ENCODE peak calls at places on chromosome 12, in nine cellular contexts. P, Y, F, I, K, Q, W, V and M are unnamed samples.

GRCh38 chr12:132328282-132329029 is 933 bp downstream of the GALNT9 start:
- DNase-seq in I (no peak), Y (no peak), P (peak; percentile 12), K (no peak), Q (no peak), V (no peak), F (no peak), W (no peak), M (no peak)

GRCh38 chr12:110304061-110304551 is 23.1 kb downstream of the ATP2A2 start:
- DNase-seq in I (no peak), K (no peak), Q (no peak), W (no peak), F (no peak), Y (no peak), V (no peak), P (no peak), M (no peak)

GRCh38 chr12:124650912-124651311 is 83.5 kb upstream of the NCOR2 start:
- DNase-seq in I (no peak), V (no peak), Y (no peak), F (no peak), Q (no peak), K (no peak), W (no peak), P (peak; percentile 69), M (no peak)

GRCh38 chr12:5085896-5086295 is 42.2 kb downstream of the KCNA5 start:
- DNase-seq in P (no peak), V (no peak), Q (no peak), Y (no peak), W (no peak), I (no peak), K (peak; percentile 83), F (no peak), M (no peak)

GRCh38 chr12:102249073-102249854 is 51.6 kb upstream of the PMCH start:
- DNase-seq in F (no peak), P (no peak), W (no peak), Y (no peak), K (no peak), Q (no peak), I (no peak), V (no peak), M (no peak)

GRCh38 chr12:128818065-128819022 is 5.4 kb downstream of the SLC15A4 start:
- DNase-seq in Q (no peak), K (no peak), W (no peak), F (no peak), Y (no peak), P (no peak), I (no peak), V (peak; percentile 64), M (no peak)

GRCh38 chr12:40622246-40622838 is 69.9 kb upstream of the CNTN1 start:
- DNase-seq in K (no peak), I (peak; percentile 61), W (peak; percentile 41), P (no peak), Y (no peak), V (peak; percentile 65), Q (peak; percentile 73), F (no peak), M (peak; percentile 80)

GRCh38 chr12:93570552-93571359 is 1.7 kb upstream of the SOCS2 start:
- DNase-seq in K (peak; percentile 93), W (peak; percentile 95), P (peak; percentile 96), Q (peak; percentile 98), V (peak; percentile 97), F (peak; percentile 90), Y (peak; percentile 70), I (peak; percentile 95), M (peak; percentile 97)

GRCh38 chr12:68529466-68529865 is 81.2 kb upstream of the RAP1B start:
- DNase-seq in P (no peak), Q (no peak), K (no peak), W (no peak), I (no peak), Y (no peak), F (no peak), V (no peak), M (no peak)

GRCh38 chr12:65891987-65892481 is 67.8 kb downstream of the HMGA2 start:
- DNase-seq in W (peak; percentile 76), F (peak; percentile 79), Q (no peak), I (peak; percentile 74), K (peak; percentile 84), P (peak; percentile 82), Y (no peak), V (peak; percentile 72), M (peak; percentile 51)

GRCh38 chr12:40226652-40227051 is 1.9 kb downstream of the LRRK2 start:
- DNase-seq in Q (no peak), I (peak; percentile 84), W (peak; percentile 64), P (peak; percentile 44), Y (no peak), K (no peak), F (no peak), V (no peak), M (no peak)

GRCh38 chr12:54195736-54196347 is 7.1 kb upstream of the SMUG1 start:
- DNase-seq in P (no peak), Y (no peak), F (no peak), W (peak; percentile 44), I (peak; percentile 20), Q (no peak), K (no peak), V (no peak), M (no peak)

GRCh38 chr12:110658882-110659281 is 30.0 kb downstream of the HVCN1 start:
- DNase-seq in F (no peak), Q (no peak), Y (no peak), I (no peak), P (no peak), K (no peak), V (no peak), W (no peak), M (no peak)

GRCh38 chr12:106094304-106094703 is 44.5 kb downstream of the NUAK1 start:
- DNase-seq in W (no peak), Q (no peak), F (no peak), K (no peak), Y (no peak), V (no peak), I (no peak), P (no peak), M (no peak)

GRCh38 chr12:53750812-53751335 is 905 bp downstream of the CISTR start:
- DNase-seq in Q (peak; percentile 29), W (no peak), I (peak; percentile 35), V (peak; percentile 34), K (no peak), F (no peak), P (peak; percentile 59), Y (no peak), M (peak; percentile 45)

GRCh38 chr12:96075560-96075959 is 40.2 kb upstream of the LTA4H start:
- DNase-seq in Q (no peak), W (no peak), F (no peak), V (no peak), K (no peak), I (no peak), P (no peak), Y (no peak), M (no peak)

GRCh38 chr12:56529656-56530055 is 8.0 kb downstream of the RBMS2 start:
- DNase-seq in P (no peak), W (no peak), Y (no peak), F (no peak), Q (no peak), K (no peak), I (no peak), V (no peak), M (no peak)

DNA sequence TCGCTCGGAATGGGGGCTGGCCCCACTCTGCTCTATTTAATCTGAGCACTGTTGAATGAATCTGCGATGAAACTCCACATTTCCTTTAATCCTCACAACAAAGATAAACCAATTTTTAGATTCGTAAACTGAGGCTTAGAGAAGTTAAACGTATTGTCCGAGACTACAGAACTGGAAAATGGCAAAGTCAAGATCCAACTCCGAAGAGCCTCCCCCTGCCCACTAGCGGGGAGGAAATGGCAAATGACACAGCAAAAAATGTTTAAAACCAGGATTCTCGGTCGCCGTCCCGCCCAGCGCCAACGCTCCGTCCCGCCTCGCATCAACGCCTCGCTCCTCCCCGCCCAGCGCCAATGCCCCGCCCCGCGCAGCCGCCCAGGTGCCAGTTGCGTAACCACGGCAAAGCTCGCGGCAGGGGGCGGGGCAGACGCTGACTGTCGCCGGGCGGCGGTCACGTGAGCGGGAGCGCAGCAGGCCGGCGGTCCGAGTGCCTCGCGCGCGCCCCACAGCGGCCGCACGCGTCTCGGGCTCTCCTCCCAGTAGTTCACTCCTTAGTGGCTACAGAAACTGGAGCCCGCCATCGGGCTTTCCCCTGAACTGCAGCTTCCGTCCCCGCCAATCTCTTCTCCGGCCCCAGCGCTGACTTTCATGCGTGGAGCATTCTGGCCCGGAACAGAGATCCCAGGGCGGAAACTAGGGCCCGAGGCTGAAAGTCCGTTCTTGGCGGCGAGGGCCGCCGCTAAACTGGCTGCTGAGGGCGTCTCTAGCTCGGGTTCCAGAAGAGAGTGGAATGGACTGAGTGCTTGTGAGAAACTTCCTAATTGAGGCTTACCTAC is 13.6 kb upstream of the LRRC23 start:
- DNase-seq in P (peak; percentile 99), W (peak; percentile 99), Y (peak; percentile 100), K (peak; percentile 99), F (peak; percentile 91), I (peak; percentile 98), Q (peak; percentile 99), V (peak; percentile 98), M (peak; percentile 99)
- H3K4me1 ChIP-seq in P (no peaks in the 10 kb centered on the region), W (no peaks in the 10 kb centered on the region), Y (peaks cover 12% of the 10 kb centered on the region), K (peaks cover 18% of the 10 kb centered on the region), F (peaks cover 3% of the 10 kb centered on the region), I (peaks cover 10% of the 10 kb centered on the region), Q (no peaks in the 10 kb centered on the region), V (peaks cover 4% of the 10 kb centered on the region), M (no peaks in the 10 kb centered on the region)

GRCh38 chr12:50111417-50111692 is 681 bp upstream of the COX14 start:
- DNase-seq in W (no peak), Y (no peak), P (no peak), I (no peak), Q (no peak), K (no peak), F (no peak), V (no peak), M (no peak)
- H3K4me1 ChIP-seq in W (no peaks in the 10 kb centered on the region), Y (peaks cover 24% of the 10 kb centered on the region), P (peaks cover 70% of the 10 kb centered on the region), I (peaks cover 44% of the 10 kb centered on the region), Q (peaks cover 33% of the 10 kb centered on the region), K (peaks cover 6% of the 10 kb centered on the region), F (peaks cover 13% of the 10 kb centered on the region), V (peaks cover 8% of the 10 kb centered on the region), M (peaks cover 50% of the 10 kb centered on the region)

GRCh38 chr12:71599213-71599612 is 64.4 kb downstream of the ZFC3H1 start:
- DNase-seq in V (no peak), K (no peak), F (no peak), Y (no peak), Q (no peak), P (no peak), I (no peak), W (no peak), M (no peak)
- H3K4me1 ChIP-seq in V (no peaks in the 10 kb centered on the region), K (peaks cover 9% of the 10 kb centered on the region), F (no peaks in the 10 kb centered on the region), Y (no peaks in the 10 kb centered on the region), Q (no peaks in the 10 kb centered on the region), P (no peaks in the 10 kb centered on the region), I (no peaks in the 10 kb centered on the region), W (no peaks in the 10 kb centered on the region), M (no peaks in the 10 kb centered on the region)

GRCh38 chr12:6233121-6233971 is 33.1 kb downstream of the CD9 start:
- DNase-seq in Y (no peak), Q (no peak), P (peak; percentile 87), K (no peak), I (peak; percentile 83), V (no peak), W (no peak), F (no peak), M (peak; percentile 77)
- H3K4me1 ChIP-seq in Y (peaks cover 27% of the 10 kb centered on the region), Q (peaks cover 35% of the 10 kb centered on the region), P (peaks cover 52% of the 10 kb centered on the region), K (peaks cover 44% of the 10 kb centered on the region), I (peaks cover 72% of the 10 kb centered on the region), V (no peaks in the 10 kb centered on the region), W (peaks cover 8% of the 10 kb centered on the region), F (peaks cover 35% of the 10 kb centered on the region), M (peaks cover 73% of the 10 kb centered on the region)

DNA sequence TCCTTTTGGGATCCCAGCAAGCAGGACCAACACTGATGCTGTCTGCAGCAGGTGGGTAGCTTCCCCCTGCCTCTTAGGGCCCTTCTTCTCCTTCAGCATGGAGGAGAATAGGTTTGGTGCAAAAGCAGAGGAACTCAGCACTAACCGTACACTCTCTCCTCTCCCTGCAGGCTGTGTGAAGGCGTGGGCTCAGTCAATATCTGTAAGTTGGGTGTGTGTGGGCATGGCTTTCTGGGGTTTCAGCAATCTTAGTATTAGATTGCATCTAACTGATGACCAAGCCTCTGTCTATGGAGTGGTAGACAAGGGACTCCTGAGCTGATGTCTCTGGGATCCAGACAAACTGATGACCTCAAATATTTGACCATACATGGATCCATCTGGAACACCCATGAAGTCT is 14.3 kb downstream of the KRT85 start:
- DNase-seq in Q (no peak), I (no peak), V (no peak), Y (no peak), F (no peak), P (no peak), W (no peak), K (no peak), M (no peak)
- H3K4me1 ChIP-seq in Q (no peaks in the 10 kb centered on the region), I (peaks cover 7% of the 10 kb centered on the region), V (no peaks in the 10 kb centered on the region), Y (peaks cover 23% of the 10 kb centered on the region), F (peaks cover 7% of the 10 kb centered on the region), P (no peaks in the 10 kb centered on the region), W (no peaks in the 10 kb centered on the region), K (no peaks in the 10 kb centered on the region), M (no peaks in the 10 kb centered on the region)